ENCODE peak calls at places on chromosomes 3 and 15, in seven cellular contexts. F is NCI-H2107; T is stimulated activated CD4-positive, alpha-beta T cell treated with anti-CD3 and anti-CD28 coated beads, Interleukin-2, amount 100 ng/mL, for 24 hours; C is NCI-H1105; H is T-helper 2 cell treated with Interferon-gamma antibody and Interleukin-4, amounts not matched to agents 5 μg/mL and 100 μg/mL, for 36 hours; W is lung; L is left ventricle myocardium inferior. R is an unnamed sample.

GRCh38 chr3:125386811-125387210 is 11.7 kb upstream of the ZNF148 start:
- DNase-seq in F (no peak), T (no peak), W (no peak), L (no peak), C (no peak), H (no peak), R (no peak)

GRCh38 chr3:179404307-179404706 is 47.0 kb downstream of the GNB4 start:
- DNase-seq in C (no peak), T (no peak), H (no peak), F (no peak), W (no peak), L (no peak), R (no peak)

GRCh38 chr3:169812844-169813677 is at the start of the genes LRRC34 and LRRIQ4:
- DNase-seq in F (peak; percentile 51), C (peak; percentile 93), W (peak; percentile 75), H (peak; percentile 79), L (peak; percentile 80), T (peak; percentile 81), R (peak; percentile 86)

GRCh38 chr15:55530861-55531313 is 22.9 kb upstream of the DNAAF4 start:
- DNase-seq in L (no peak), W (peak; percentile 51), F (no peak), H (no peak), T (no peak), C (no peak), R (no peak)

GRCh38 chr15:67480741-67481140 is 40.2 kb upstream of the C15orf61 start:
- DNase-seq in H (no peak), F (no peak), L (no peak), C (no peak), W (no peak), T (no peak), R (no peak)

GRCh38 chr3:54053201-54053600 is 69.2 kb upstream of the CACNA2D3 start:
- DNase-seq in C (no peak), H (no peak), W (peak; percentile 55), T (no peak), L (no peak), F (no peak), R (no peak)

GRCh38 chr3:108130705-108131104 is 39.9 kb upstream of the CD47 start:
- DNase-seq in C (no peak), W (no peak), H (no peak), T (no peak), F (no peak), L (no peak), R (no peak)

GRCh38 chr3:115341208-115341607 is 194.1 kb upstream of the ZBTB20 start:
- DNase-seq in T (no peak), C (no peak), H (no peak), L (no peak), W (no peak), F (no peak), R (no peak)

GRCh38 chr3:45165497-45166282 is 19.5 kb upstream of the CDCP1 start:
- DNase-seq in F (no peak), L (no peak), H (no peak), C (no peak), W (no peak), T (no peak), R (no peak)

GRCh38 chr15:96849501-96849900 is 519.0 kb downstream of the NR2F2 start:
- DNase-seq in W (no peak), T (no peak), H (no peak), F (no peak), C (no peak), L (no peak), R (no peak)

GRCh38 chr3:172666181-172666872 is 44.5 kb downstream of the NCEH1 start:
- DNase-seq in W (no peak), T (no peak), C (no peak), H (no peak), L (no peak), F (no peak), R (no peak)

GRCh38 chr3:24686764-24687163 is 192.1 kb upstream of the THRB start:
- DNase-seq in H (peak; percentile 37), L (no peak), F (no peak), C (no peak), W (no peak), T (peak; percentile 4), R (no peak)